ENCODE peak calls at places on chromosomes 1 and 21, in seven cellular contexts. One of them, this sample, is unnamed.

GRCh38 chr1:6105218-6105679 is 59.6 kb downstream of the KCNAB2 start:
- DNase-seq in NCI-H82: peak
- DNase-seq in A549: no peak
- DNase-seq in natural killer cell: no peak
- DNase-seq in GDM1: no peak
- DNase-seq in head of caudate nucleus: no peak
- DNase-seq in heart left ventricle: no peak
- DNase-seq in this sample: no peak

GRCh38 chr1:6417961-6418667 is 1.6 kb downstream of the HES2 start:
- DNase-seq in heart left ventricle: no peak
- DNase-seq in head of caudate nucleus: no peak
- DNase-seq in A549: no peak
- DNase-seq in NCI-H82: no peak
- DNase-seq in GDM1: no peak
- DNase-seq in natural killer cell: no peak
- DNase-seq in this sample: no peak

GRCh38 chr1:48061162-48062136 is 64.3 kb upstream of the TRABD2B start:
- DNase-seq in NCI-H82: peak
- DNase-seq in A549: peak
- DNase-seq in natural killer cell: no peak
- DNase-seq in GDM1: no peak
- DNase-seq in heart left ventricle: peak
- DNase-seq in head of caudate nucleus: peak
- DNase-seq in this sample: peak

GRCh38 chr1:72946901-72947505 is 664.7 kb upstream of the NEGR1 start:
- DNase-seq in GDM1: no peak
- DNase-seq in heart left ventricle: no peak
- DNase-seq in NCI-H82: no peak
- DNase-seq in natural killer cell: no peak
- DNase-seq in A549: no peak
- DNase-seq in head of caudate nucleus: no peak
- DNase-seq in this sample: no peak

GRCh38 chr1:231694465-231695077 is 68.0 kb downstream of the DISC1 start:
- DNase-seq in NCI-H82: no peak
- DNase-seq in head of caudate nucleus: no peak
- DNase-seq in GDM1: no peak
- DNase-seq in natural killer cell: no peak
- DNase-seq in heart left ventricle: no peak
- DNase-seq in A549: no peak
- DNase-seq in this sample: no peak

GRCh38 chr1:93680121-93681094 is 1.2 kb downstream of the BCAR3 start:
- DNase-seq in natural killer cell: peak
- DNase-seq in NCI-H82: peak
- DNase-seq in head of caudate nucleus: peak
- DNase-seq in heart left ventricle: peak
- DNase-seq in A549: peak
- DNase-seq in GDM1: no peak
- DNase-seq in this sample: peak

GRCh38 chr1:54812801-54813478 is 11.8 kb upstream of the TTC22 start:
- DNase-seq in A549: no peak
- DNase-seq in heart left ventricle: no peak
- DNase-seq in GDM1: no peak
- DNase-seq in natural killer cell: no peak
- DNase-seq in NCI-H82: no peak
- DNase-seq in head of caudate nucleus: no peak
- DNase-seq in this sample: no peak

GRCh38 chr1:31154000-31154631 is 85.6 kb downstream of the NKAIN1 start:
- DNase-seq in GDM1: no peak
- DNase-seq in head of caudate nucleus: no peak
- DNase-seq in heart left ventricle: no peak
- DNase-seq in natural killer cell: no peak
- DNase-seq in NCI-H82: no peak
- DNase-seq in A549: no peak
- DNase-seq in this sample: no peak

GRCh38 chr1:61606448-61607312 is 118.3 kb downstream of the TM2D1 start:
- DNase-seq in head of caudate nucleus: no peak
- DNase-seq in natural killer cell: no peak
- DNase-seq in GDM1: no peak
- DNase-seq in A549: no peak
- DNase-seq in NCI-H82: no peak
- DNase-seq in heart left ventricle: peak
- DNase-seq in this sample: peak

GRCh38 chr1:230189276-230190183 is 122.5 kb downstream of the GALNT2 start:
- DNase-seq in NCI-H82: no peak
- DNase-seq in head of caudate nucleus: no peak
- DNase-seq in natural killer cell: no peak
- DNase-seq in heart left ventricle: no peak
- DNase-seq in A549: no peak
- DNase-seq in GDM1: no peak
- DNase-seq in this sample: no peak

GRCh38 chr1:47696404-47696910 is 258.6 kb downstream of the FOXD2 start:
- DNase-seq in NCI-H82: no peak
- DNase-seq in natural killer cell: no peak
- DNase-seq in A549: no peak
- DNase-seq in heart left ventricle: peak
- DNase-seq in GDM1: no peak
- DNase-seq in head of caudate nucleus: no peak
- DNase-seq in this sample: no peak

GRCh38 chr1:214463596-214463995 is 87.8 kb downstream of the PTPN14 start:
- DNase-seq in NCI-H82: peak
- DNase-seq in heart left ventricle: no peak
- DNase-seq in head of caudate nucleus: no peak
- DNase-seq in GDM1: no peak
- DNase-seq in A549: no peak
- DNase-seq in natural killer cell: no peak
- DNase-seq in this sample: no peak

GRCh38 chr1:83547903-83548302 is 451.0 kb downstream of the TTLL7 start:
- DNase-seq in head of caudate nucleus: no peak
- DNase-seq in heart left ventricle: no peak
- DNase-seq in NCI-H82: no peak
- DNase-seq in natural killer cell: no peak
- DNase-seq in A549: no peak
- DNase-seq in GDM1: no peak
- DNase-seq in this sample: peak

GRCh38 chr1:17289756-17290155 is 18.2 kb upstream of the PADI4 start:
- DNase-seq in natural killer cell: no peak
- DNase-seq in NCI-H82: no peak
- DNase-seq in head of caudate nucleus: no peak
- DNase-seq in A549: no peak
- DNase-seq in heart left ventricle: no peak
- DNase-seq in GDM1: no peak
- DNase-seq in this sample: peak

GRCh38 chr1:107138767-107139445 is 1.9 kb upstream of the NTNG1 start:
- DNase-seq in A549: no peak
- DNase-seq in head of caudate nucleus: no peak
- DNase-seq in natural killer cell: no peak
- DNase-seq in heart left ventricle: no peak
- DNase-seq in NCI-H82: no peak
- DNase-seq in GDM1: no peak
- DNase-seq in this sample: no peak

GRCh38 chr1:243798726-243799125 is 51.3 kb downstream of the AKT3 start:
- DNase-seq in GDM1: no peak
- DNase-seq in natural killer cell: no peak
- DNase-seq in head of caudate nucleus: no peak
- DNase-seq in heart left ventricle: no peak
- DNase-seq in A549: peak
- DNase-seq in NCI-H82: no peak
- DNase-seq in this sample: peak

GRCh38 chr1:24292887-24293286 is 26.3 kb upstream of the GRHL3 start:
- DNase-seq in GDM1: no peak
- DNase-seq in head of caudate nucleus: no peak
- DNase-seq in A549: no peak
- DNase-seq in NCI-H82: no peak
- DNase-seq in natural killer cell: no peak
- DNase-seq in heart left ventricle: no peak
- DNase-seq in this sample: no peak

GRCh38 chr1:63486679-63487078 is 36.3 kb downstream of the ITGB3BP start:
- DNase-seq in NCI-H82: no peak
- DNase-seq in head of caudate nucleus: no peak
- DNase-seq in GDM1: no peak
- DNase-seq in natural killer cell: no peak
- DNase-seq in heart left ventricle: no peak
- DNase-seq in A549: no peak
- DNase-seq in this sample: peak

GRCh38 chr1:160024195-160024905 is 7.4 kb downstream of the PIGM start:
- DNase-seq in A549: no peak
- DNase-seq in natural killer cell: no peak
- DNase-seq in heart left ventricle: no peak
- DNase-seq in NCI-H82: no peak
- DNase-seq in GDM1: no peak
- DNase-seq in head of caudate nucleus: no peak
- DNase-seq in this sample: no peak

GRCh38 chr21:35019631-35020032 is 29.5 kb downstream of the RUNX1 start:
- DNase-seq in heart left ventricle: no peak
- DNase-seq in natural killer cell: no peak
- DNase-seq in NCI-H82: no peak
- DNase-seq in GDM1: no peak
- DNase-seq in A549: peak
- DNase-seq in head of caudate nucleus: no peak
- DNase-seq in this sample: no peak

GRCh38 chr21:35390013-35390776 is 341.1 kb upstream of the RUNX1 start:
- DNase-seq in natural killer cell: no peak
- DNase-seq in A549: no peak
- DNase-seq in heart left ventricle: no peak
- DNase-seq in NCI-H82: no peak
- DNase-seq in head of caudate nucleus: no peak
- DNase-seq in GDM1: no peak
- DNase-seq in this sample: peak

GRCh38 chr21:37380349-37381323 is 14.1 kb downstream of the DYRK1A start:
- DNase-seq in A549: no peak
- DNase-seq in NCI-H82: peak
- DNase-seq in GDM1: no peak
- DNase-seq in heart left ventricle: peak
- DNase-seq in head of caudate nucleus: no peak
- DNase-seq in natural killer cell: no peak
- DNase-seq in this sample: no peak

GRCh38 chr1:1135339-1136111 is 19.6 kb upstream of the C1orf159 start:
- DNase-seq in heart left ventricle: no peak
- DNase-seq in natural killer cell: no peak
- DNase-seq in A549: no peak
- DNase-seq in GDM1: no peak
- DNase-seq in head of caudate nucleus: no peak
- DNase-seq in NCI-H82: no peak
- DNase-seq in this sample: no peak

GRCh38 chr1:229225331-229225782 is 45.6 kb upstream of the RAB4A start:
- DNase-seq in heart left ventricle: no peak
- DNase-seq in A549: no peak
- DNase-seq in GDM1: no peak
- DNase-seq in head of caudate nucleus: no peak
- DNase-seq in natural killer cell: no peak
- DNase-seq in NCI-H82: no peak
- DNase-seq in this sample: no peak

GRCh38 chr1:165481820-165482532 is 37.0 kb upstream of the RXRG start:
- DNase-seq in heart left ventricle: peak
- DNase-seq in A549: peak
- DNase-seq in natural killer cell: no peak
- DNase-seq in head of caudate nucleus: no peak
- DNase-seq in NCI-H82: no peak
- DNase-seq in GDM1: no peak
- DNase-seq in this sample: peak

GRCh38 chr1:236209713-236210112 is 67.4 kb downstream of the GPR137B start:
- DNase-seq in heart left ventricle: no peak
- DNase-seq in GDM1: no peak
- DNase-seq in A549: no peak
- DNase-seq in natural killer cell: no peak
- DNase-seq in head of caudate nucleus: no peak
- DNase-seq in NCI-H82: no peak
- DNase-seq in this sample: no peak

GRCh38 chr1:162822391-162823200 is 32.1 kb downstream of the HSD17B7 start:
- DNase-seq in head of caudate nucleus: peak
- DNase-seq in NCI-H82: peak
- DNase-seq in heart left ventricle: no peak
- DNase-seq in GDM1: no peak
- DNase-seq in natural killer cell: peak
- DNase-seq in A549: peak
- DNase-seq in this sample: no peak

GRCh38 chr1:201190624-201191051 is at the start of gene IGFN1:
- DNase-seq in heart left ventricle: no peak
- DNase-seq in NCI-H82: peak
- DNase-seq in A549: no peak
- DNase-seq in natural killer cell: no peak
- DNase-seq in GDM1: no peak
- DNase-seq in head of caudate nucleus: no peak
- DNase-seq in this sample: no peak

GRCh38 chr1:13829152-13829769 is 129.3 kb downstream of the PRDM2 start:
- DNase-seq in natural killer cell: no peak
- DNase-seq in A549: no peak
- DNase-seq in NCI-H82: no peak
- DNase-seq in head of caudate nucleus: no peak
- DNase-seq in heart left ventricle: no peak
- DNase-seq in GDM1: no peak
- DNase-seq in this sample: no peak

GRCh38 chr21:35908311-35909078 is 151.8 kb downstream of the SETD4 start:
- DNase-seq in natural killer cell: no peak
- DNase-seq in heart left ventricle: no peak
- DNase-seq in A549: no peak
- DNase-seq in GDM1: no peak
- DNase-seq in head of caudate nucleus: no peak
- DNase-seq in NCI-H82: no peak
- DNase-seq in this sample: no peak

GRCh38 chr21:32196001-32196400 is 82.8 kb downstream of the MIS18A start:
- DNase-seq in natural killer cell: no peak
- DNase-seq in GDM1: no peak
- DNase-seq in NCI-H82: no peak
- DNase-seq in heart left ventricle: no peak
- DNase-seq in head of caudate nucleus: no peak
- DNase-seq in A549: no peak
- DNase-seq in this sample: no peak

GRCh38 chr21:46675595-46676280 is 40.3 kb downstream of the PRMT2 start:
- DNase-seq in natural killer cell: no peak
- DNase-seq in GDM1: no peak
- DNase-seq in head of caudate nucleus: no peak
- DNase-seq in heart left ventricle: no peak
- DNase-seq in NCI-H82: no peak
- DNase-seq in A549: no peak
- DNase-seq in this sample: no peak